ENCODE peak calls at places on chromosomes 4 and X, in nine cellular contexts. One of them, this sample, is unnamed.

GRCh38 chr4:18318682-18319410 is 297.3 kb upstream of the LCORL start:
- DNase-seq in upper lobe of right lung: no peak
- DNase-seq in T-cell: no peak
- DNase-seq in substantia nigra: no peak
- DNase-seq in CD8-positive, alpha-beta memory T cell: no peak
- DNase-seq in HuH-7.5: no peak
- DNase-seq in NCI-H1092: peak
- DNase-seq in heart right ventricle: peak
- DNase-seq in NCI-H526 treated with DMSO at 0.1 percent for 48 hours: no peak
- DNase-seq in this sample: no peak

GRCh38 chr4:78767350-78767749 is 8.8 kb upstream of the BMP2K start:
- DNase-seq in upper lobe of right lung: no peak
- DNase-seq in T-cell: no peak
- DNase-seq in substantia nigra: no peak
- DNase-seq in CD8-positive, alpha-beta memory T cell: no peak
- DNase-seq in HuH-7.5: no peak
- DNase-seq in NCI-H1092: no peak
- DNase-seq in heart right ventricle: no peak
- DNase-seq in NCI-H526 treated with DMSO at 0.1 percent for 48 hours: no peak
- DNase-seq in this sample: no peak

GRCh38 chrX:154840856-154841255 is 6.4 kb upstream of the SMIM9 start:
- DNase-seq in upper lobe of right lung: no peak
- DNase-seq in T-cell: no peak
- DNase-seq in substantia nigra: no peak
- DNase-seq in CD8-positive, alpha-beta memory T cell: no peak
- DNase-seq in HuH-7.5: peak
- DNase-seq in NCI-H1092: peak
- DNase-seq in heart right ventricle: no peak
- DNase-seq in NCI-H526 treated with DMSO at 0.1 percent for 48 hours: peak
- DNase-seq in this sample: peak

GRCh38 chr4:126264839-126265238 is 950.1 kb downstream of the FAT4 start:
- DNase-seq in upper lobe of right lung: no peak
- DNase-seq in T-cell: no peak
- DNase-seq in substantia nigra: no peak
- DNase-seq in CD8-positive, alpha-beta memory T cell: no peak
- DNase-seq in HuH-7.5: no peak
- DNase-seq in NCI-H1092: no peak
- DNase-seq in heart right ventricle: no peak
- DNase-seq in NCI-H526 treated with DMSO at 0.1 percent for 48 hours: no peak
- DNase-seq in this sample: no peak

GRCh38 chrX:34656842-34657780 is at the start of gene TMEM47:
- DNase-seq in upper lobe of right lung: peak
- DNase-seq in T-cell: no peak
- DNase-seq in substantia nigra: peak
- DNase-seq in CD8-positive, alpha-beta memory T cell: no peak
- DNase-seq in HuH-7.5: peak
- DNase-seq in NCI-H1092: peak
- DNase-seq in heart right ventricle: peak
- DNase-seq in NCI-H526 treated with DMSO at 0.1 percent for 48 hours: peak
- DNase-seq in this sample: peak

GRCh38 chr4:86653237-86653865 is 59.2 kb downstream of the PTPN13 start:
- DNase-seq in upper lobe of right lung: no peak
- DNase-seq in T-cell: no peak
- DNase-seq in substantia nigra: no peak
- DNase-seq in CD8-positive, alpha-beta memory T cell: no peak
- DNase-seq in HuH-7.5: no peak
- DNase-seq in NCI-H1092: no peak
- DNase-seq in heart right ventricle: no peak
- DNase-seq in NCI-H526 treated with DMSO at 0.1 percent for 48 hours: no peak
- DNase-seq in this sample: no peak

GRCh38 chr4:108311313-108311712 is 142.6 kb upstream of the LEF1 start:
- DNase-seq in upper lobe of right lung: no peak
- DNase-seq in T-cell: no peak
- DNase-seq in substantia nigra: no peak
- DNase-seq in CD8-positive, alpha-beta memory T cell: no peak
- DNase-seq in HuH-7.5: no peak
- DNase-seq in NCI-H1092: no peak
- DNase-seq in heart right ventricle: no peak
- DNase-seq in NCI-H526 treated with DMSO at 0.1 percent for 48 hours: no peak
- DNase-seq in this sample: no peak

GRCh38 chr4:27692098-27692679 is 831.5 kb downstream of the STIM2 start:
- DNase-seq in upper lobe of right lung: no peak
- DNase-seq in T-cell: no peak
- DNase-seq in substantia nigra: no peak
- DNase-seq in CD8-positive, alpha-beta memory T cell: no peak
- DNase-seq in HuH-7.5: no peak
- DNase-seq in NCI-H1092: peak
- DNase-seq in heart right ventricle: no peak
- DNase-seq in NCI-H526 treated with DMSO at 0.1 percent for 48 hours: no peak
- DNase-seq in this sample: peak

GRCh38 chrX:30278365-30278764 is 30.8 kb downstream of the NR0B1 start:
- DNase-seq in upper lobe of right lung: no peak
- DNase-seq in T-cell: no peak
- DNase-seq in substantia nigra: no peak
- DNase-seq in CD8-positive, alpha-beta memory T cell: no peak
- DNase-seq in HuH-7.5: no peak
- DNase-seq in NCI-H1092: no peak
- DNase-seq in heart right ventricle: no peak
- DNase-seq in NCI-H526 treated with DMSO at 0.1 percent for 48 hours: no peak
- DNase-seq in this sample: no peak

GRCh38 chrX:8305336-8305735 is 134.3 kb upstream of the VCX2 start:
- DNase-seq in upper lobe of right lung: no peak
- DNase-seq in T-cell: no peak
- DNase-seq in substantia nigra: no peak
- DNase-seq in CD8-positive, alpha-beta memory T cell: no peak
- DNase-seq in HuH-7.5: no peak
- DNase-seq in NCI-H1092: no peak
- DNase-seq in heart right ventricle: no peak
- DNase-seq in NCI-H526 treated with DMSO at 0.1 percent for 48 hours: no peak
- DNase-seq in this sample: no peak

GRCh38 chr4:114558446-114559020 is 40.1 kb upstream of the UGT8 start:
- DNase-seq in upper lobe of right lung: no peak
- DNase-seq in T-cell: no peak
- DNase-seq in substantia nigra: no peak
- DNase-seq in CD8-positive, alpha-beta memory T cell: no peak
- DNase-seq in HuH-7.5: no peak
- DNase-seq in NCI-H1092: no peak
- DNase-seq in heart right ventricle: no peak
- DNase-seq in NCI-H526 treated with DMSO at 0.1 percent for 48 hours: no peak
- DNase-seq in this sample: peak

GRCh38 chrX:25015486-25016360 is at the start of gene ARX:
- DNase-seq in upper lobe of right lung: peak
- DNase-seq in T-cell: no peak
- DNase-seq in substantia nigra: peak
- DNase-seq in CD8-positive, alpha-beta memory T cell: no peak
- DNase-seq in HuH-7.5: peak
- DNase-seq in NCI-H1092: peak
- DNase-seq in heart right ventricle: peak
- DNase-seq in NCI-H526 treated with DMSO at 0.1 percent for 48 hours: peak
- DNase-seq in this sample: peak

GRCh38 chr4:16150716-16151115 is 66.9 kb upstream of the PROM1 start:
- DNase-seq in upper lobe of right lung: no peak
- DNase-seq in T-cell: no peak
- DNase-seq in substantia nigra: no peak
- DNase-seq in CD8-positive, alpha-beta memory T cell: no peak
- DNase-seq in HuH-7.5: no peak
- DNase-seq in NCI-H1092: no peak
- DNase-seq in heart right ventricle: no peak
- DNase-seq in NCI-H526 treated with DMSO at 0.1 percent for 48 hours: no peak
- DNase-seq in this sample: no peak

GRCh38 chrX:105872921-105873320 is 50.6 kb downstream of the NRK start:
- DNase-seq in upper lobe of right lung: no peak
- DNase-seq in T-cell: no peak
- DNase-seq in substantia nigra: no peak
- DNase-seq in CD8-positive, alpha-beta memory T cell: no peak
- DNase-seq in HuH-7.5: no peak
- DNase-seq in NCI-H1092: peak
- DNase-seq in heart right ventricle: peak
- DNase-seq in NCI-H526 treated with DMSO at 0.1 percent for 48 hours: no peak
- DNase-seq in this sample: no peak

GRCh38 chr4:7903686-7904085 is 36.0 kb downstream of the AFAP1 start:
- DNase-seq in upper lobe of right lung: no peak
- DNase-seq in T-cell: no peak
- DNase-seq in substantia nigra: no peak
- DNase-seq in CD8-positive, alpha-beta memory T cell: no peak
- DNase-seq in HuH-7.5: no peak
- DNase-seq in NCI-H1092: no peak
- DNase-seq in heart right ventricle: no peak
- DNase-seq in NCI-H526 treated with DMSO at 0.1 percent for 48 hours: no peak
- DNase-seq in this sample: no peak

GRCh38 chrX:141945415-141945814 is 41.7 kb downstream of the MAGEC1 start:
- DNase-seq in upper lobe of right lung: no peak
- DNase-seq in T-cell: no peak
- DNase-seq in substantia nigra: no peak
- DNase-seq in CD8-positive, alpha-beta memory T cell: no peak
- DNase-seq in HuH-7.5: no peak
- DNase-seq in NCI-H1092: no peak
- DNase-seq in heart right ventricle: no peak
- DNase-seq in NCI-H526 treated with DMSO at 0.1 percent for 48 hours: no peak
- DNase-seq in this sample: no peak

GRCh38 chr4:152462715-152463114 is 73.2 kb downstream of the FBXW7 start:
- DNase-seq in upper lobe of right lung: no peak
- DNase-seq in T-cell: no peak
- DNase-seq in substantia nigra: no peak
- DNase-seq in CD8-positive, alpha-beta memory T cell: no peak
- DNase-seq in HuH-7.5: no peak
- DNase-seq in NCI-H1092: no peak
- DNase-seq in heart right ventricle: no peak
- DNase-seq in NCI-H526 treated with DMSO at 0.1 percent for 48 hours: no peak
- DNase-seq in this sample: no peak

GRCh38 chrX:41664307-41665299 is 24.2 kb upstream of the GPR34 start:
- DNase-seq in upper lobe of right lung: no peak
- DNase-seq in T-cell: no peak
- DNase-seq in substantia nigra: no peak
- DNase-seq in CD8-positive, alpha-beta memory T cell: no peak
- DNase-seq in HuH-7.5: no peak
- DNase-seq in NCI-H1092: no peak
- DNase-seq in heart right ventricle: no peak
- DNase-seq in NCI-H526 treated with DMSO at 0.1 percent for 48 hours: no peak
- DNase-seq in this sample: no peak

GRCh38 chr4:158814636-158815035 is 45.8 kb downstream of the FNIP2 start:
- DNase-seq in upper lobe of right lung: no peak
- DNase-seq in T-cell: no peak
- DNase-seq in substantia nigra: no peak
- DNase-seq in CD8-positive, alpha-beta memory T cell: no peak
- DNase-seq in HuH-7.5: no peak
- DNase-seq in NCI-H1092: no peak
- DNase-seq in heart right ventricle: no peak
- DNase-seq in NCI-H526 treated with DMSO at 0.1 percent for 48 hours: no peak
- DNase-seq in this sample: no peak

GRCh38 chr4:14621731-14622459 is 380.4 kb upstream of the CPEB2 start:
- DNase-seq in upper lobe of right lung: no peak
- DNase-seq in T-cell: no peak
- DNase-seq in substantia nigra: no peak
- DNase-seq in CD8-positive, alpha-beta memory T cell: no peak
- DNase-seq in HuH-7.5: no peak
- DNase-seq in NCI-H1092: no peak
- DNase-seq in heart right ventricle: no peak
- DNase-seq in NCI-H526 treated with DMSO at 0.1 percent for 48 hours: no peak
- DNase-seq in this sample: no peak

GRCh38 chr4:1485280-1485679 is 79.0 kb upstream of the NKX1-1 start:
- DNase-seq in upper lobe of right lung: no peak
- DNase-seq in T-cell: no peak
- DNase-seq in substantia nigra: no peak
- DNase-seq in CD8-positive, alpha-beta memory T cell: no peak
- DNase-seq in HuH-7.5: no peak
- DNase-seq in NCI-H1092: no peak
- DNase-seq in heart right ventricle: no peak
- DNase-seq in NCI-H526 treated with DMSO at 0.1 percent for 48 hours: no peak
- DNase-seq in this sample: no peak

GRCh38 chr4:145315828-145316227 is 135.4 kb upstream of the OTUD4 start:
- DNase-seq in upper lobe of right lung: no peak
- DNase-seq in T-cell: no peak
- DNase-seq in substantia nigra: no peak
- DNase-seq in CD8-positive, alpha-beta memory T cell: no peak
- DNase-seq in HuH-7.5: no peak
- DNase-seq in NCI-H1092: no peak
- DNase-seq in heart right ventricle: no peak
- DNase-seq in NCI-H526 treated with DMSO at 0.1 percent for 48 hours: no peak
- DNase-seq in this sample: peak

GRCh38 chrX:134026732-134027311 is 41.4 kb upstream of the GPC3 start:
- DNase-seq in upper lobe of right lung: no peak
- DNase-seq in T-cell: no peak
- DNase-seq in substantia nigra: no peak
- DNase-seq in CD8-positive, alpha-beta memory T cell: no peak
- DNase-seq in HuH-7.5: peak
- DNase-seq in NCI-H1092: peak
- DNase-seq in heart right ventricle: peak
- DNase-seq in NCI-H526 treated with DMSO at 0.1 percent for 48 hours: no peak
- DNase-seq in this sample: peak

GRCh38 chr4:123974419-123975105 is 578.0 kb downstream of the SPRY1 start:
- DNase-seq in upper lobe of right lung: no peak
- DNase-seq in T-cell: no peak
- DNase-seq in substantia nigra: no peak
- DNase-seq in CD8-positive, alpha-beta memory T cell: no peak
- DNase-seq in HuH-7.5: no peak
- DNase-seq in NCI-H1092: no peak
- DNase-seq in heart right ventricle: no peak
- DNase-seq in NCI-H526 treated with DMSO at 0.1 percent for 48 hours: peak
- DNase-seq in this sample: peak

GRCh38 chrX:108018659-108019381 is 26.0 kb upstream of the VSIG1 start:
- DNase-seq in upper lobe of right lung: no peak
- DNase-seq in T-cell: peak
- DNase-seq in substantia nigra: no peak
- DNase-seq in CD8-positive, alpha-beta memory T cell: peak
- DNase-seq in HuH-7.5: no peak
- DNase-seq in NCI-H1092: no peak
- DNase-seq in heart right ventricle: no peak
- DNase-seq in NCI-H526 treated with DMSO at 0.1 percent for 48 hours: no peak
- DNase-seq in this sample: no peak

GRCh38 chr4:100762738-100763137 is 244.9 kb upstream of the EMCN start:
- DNase-seq in upper lobe of right lung: no peak
- DNase-seq in T-cell: no peak
- DNase-seq in substantia nigra: no peak
- DNase-seq in CD8-positive, alpha-beta memory T cell: no peak
- DNase-seq in HuH-7.5: no peak
- DNase-seq in NCI-H1092: no peak
- DNase-seq in heart right ventricle: no peak
- DNase-seq in NCI-H526 treated with DMSO at 0.1 percent for 48 hours: no peak
- DNase-seq in this sample: no peak

This sample was measured in A673.